ENCODE peak calls at places on chromosomes 4 and X, in five cellular contexts. U is K562, S is cardiac fibroblast, G is AG10803, D is cardiac muscle cell. R is an unnamed sample.

GRCh38 chr4:161555689-161556660 is 607.8 kb downstream of the FSTL5 start:
- DNase-seq in U (no peak), S (no peak), G (peak), D (peak), R (no peak)

GRCh38 chrX:791479-792034 is 161.0 kb downstream of the SHOX start:
- DNase-seq in U (no peak), S (no peak), G (no peak), D (no peak), R (no peak)

GRCh38 chrX:49039598-49040375 is 3.4 kb downstream of the TFE3 start:
- DNase-seq in U (peak), S (peak), G (peak), D (peak), R (peak)

GRCh38 chrX:111511477-111511876 is at the start of gene SERTM2:
- DNase-seq in U (no peak), S (peak), G (no peak), D (peak), R (peak)

GRCh38 chrX:103453655-103454054 is 65.6 kb downstream of the RAB40A start:
- DNase-seq in U (no peak), S (peak), G (peak), D (peak), R (peak)

GRCh38 chrX:40496728-40497127 is 84.0 kb upstream of the ATP6AP2 start:
- DNase-seq in U (no peak), S (peak), G (peak), D (peak), R (no peak)

GRCh38 chr4:81715335-81715734 is 243.6 kb upstream of the RASGEF1B start:
- DNase-seq in U (no peak), S (no peak), G (no peak), D (no peak), R (no peak)

GRCh38 chr4:26736621-26737020 is 124.0 kb upstream of the STIM2 start:
- DNase-seq in U (no peak), S (no peak), G (no peak), D (no peak), R (no peak)

GRCh38 chrX:14712096-14712495 is 160.8 kb downstream of the FANCB start:
- DNase-seq in U (no peak), S (no peak), G (no peak), D (no peak), R (no peak)

GRCh38 chr4:152828122-152828521 is 48.4 kb downstream of the ARFIP1 start:
- DNase-seq in U (no peak), S (no peak), G (peak), D (no peak), R (no peak)

GRCh38 chrX:17740137-17741122 is 3.1 kb downstream of the SCML1 start:
- DNase-seq in U (no peak), S (no peak), G (no peak), D (no peak), R (no peak)

GRCh38 chr4:39036172-39036571 is 4.0 kb upstream of the TMEM156 start:
- DNase-seq in U (no peak), S (peak), G (no peak), D (peak), R (no peak)

GRCh38 chr4:11704136-11704535 is 275.4 kb upstream of the HS3ST1 start:
- DNase-seq in U (no peak), S (no peak), G (no peak), D (no peak), R (peak)

GRCh38 chr4:71709961-71710360 is 73.9 kb downstream of the GC start:
- DNase-seq in U (no peak), S (peak), G (no peak), D (peak), R (peak)
- TF ChIP-seq CTCF in U (no peak), S (no peak), G (no peak), D (peak), R (peak)

GRCh38 chrX:24204331-24204730 is 54.8 kb downstream of the ZFX start:
- DNase-seq in U (no peak), S (peak), G (peak), D (peak), R (peak)

GRCh38 chrX:24208494-24209240 is 59.1 kb downstream of the ZFX start:
- DNase-seq in U (no peak), S (no peak), G (no peak), D (no peak), R (no peak)

GRCh38 chrX:24210190-24210589 is 60.7 kb downstream of the ZFX start:
- DNase-seq in U (no peak), S (no peak), G (no peak), D (no peak), R (no peak)

GRCh38 chrX:24204958-24205357 is 55.4 kb downstream of the ZFX start:
- DNase-seq in U (no peak), S (no peak), G (no peak), D (no peak), R (no peak)

GRCh38 chrX:24207826-24208225 is 58.3 kb downstream of the ZFX start:
- DNase-seq in U (no peak), S (peak), G (peak), D (peak), R (peak)
- H3K4me3 ChIP-seq in U (no peak), S (no peak), G (no peak), D (no peak), R (no peak)

GRCh38 chr4:46927201-46927600 is 18.2 kb upstream of the COX7B2 start:
- DNase-seq in U (no peak), S (no peak), G (no peak), D (no peak), R (no peak)

GRCh38 chr4:46934731-46935130 is 25.7 kb upstream of the COX7B2 start:
- DNase-seq in U (no peak), S (no peak), G (no peak), D (no peak), R (no peak)

GRCh38 chr4:46930866-46931265 is 21.8 kb upstream of the COX7B2 start:
- DNase-seq in U (no peak), S (no peak), G (no peak), D (no peak), R (no peak)

GRCh38 chr4:46933686-46934085 is 24.6 kb upstream of the COX7B2 start:
- DNase-seq in U (no peak), S (no peak), G (no peak), D (no peak), R (no peak)

DNA sequence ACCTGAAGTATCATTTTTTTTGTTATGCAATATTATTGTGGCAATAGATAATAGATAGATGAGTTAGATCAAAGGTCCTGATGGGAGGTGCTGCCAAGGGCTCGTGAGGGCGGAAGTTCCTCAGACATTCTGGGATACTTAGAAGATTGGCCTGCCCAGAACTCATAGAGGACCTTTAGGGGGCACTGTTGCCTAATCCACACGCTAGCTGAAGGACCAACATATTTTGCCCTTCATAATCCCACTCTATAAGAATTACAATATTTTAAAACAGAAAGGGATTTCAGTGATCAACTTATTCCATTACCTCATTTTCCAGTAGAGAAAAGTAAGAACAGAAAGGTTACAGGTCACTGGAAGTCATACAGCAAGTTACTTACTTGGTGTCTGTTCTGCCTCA is 22.9 kb upstream of the COX7B2 start:
- DNase-seq in U (no peak), S (peak), G (no peak), D (peak), R (peak)
- TF ChIP-seq CTCF in U (no peak), S (peak), G (peak), D (peak), R (peak)

GRCh38 chr4:140253556-140254027 is 99.6 kb upstream of the MAML3 start:
- DNase-seq in U (no peak), S (no peak), G (no peak), D (no peak), R (no peak)
- H3K4me3 ChIP-seq in U (no peak), S (no peak), G (no peak), D (no peak), R (no peak)

GRCh38 chr4:82798168-82799005 is at the start of gene SCD5:
- DNase-seq in U (peak), S (peak), G (peak), D (peak), R (peak)
- TF ChIP-seq CTCF in U (no peak), S (no peak), G (no peak), D (no peak), R (no peak)

GRCh38 chr4:109435635-109436034 is 2.0 kb downstream of the SEC24B start:
- DNase-seq in U (no peak), S (no peak), G (no peak), D (no peak), R (no peak)

GRCh38 chr4:109433281-109434006 is at the start of gene SEC24B:
- DNase-seq in U (peak), S (peak), G (peak), D (peak), R (peak)

GRCh38 chr4:109434793-109435080 is 1.1 kb downstream of the SEC24B start:
- DNase-seq in U (no peak), S (peak), G (peak), D (peak), R (peak)

GRCh38 chr4:109434007-109434792 is 585 bp downstream of the SEC24B start:
- DNase-seq in U (no peak), S (peak), G (no peak), D (peak), R (peak)

DNA sequence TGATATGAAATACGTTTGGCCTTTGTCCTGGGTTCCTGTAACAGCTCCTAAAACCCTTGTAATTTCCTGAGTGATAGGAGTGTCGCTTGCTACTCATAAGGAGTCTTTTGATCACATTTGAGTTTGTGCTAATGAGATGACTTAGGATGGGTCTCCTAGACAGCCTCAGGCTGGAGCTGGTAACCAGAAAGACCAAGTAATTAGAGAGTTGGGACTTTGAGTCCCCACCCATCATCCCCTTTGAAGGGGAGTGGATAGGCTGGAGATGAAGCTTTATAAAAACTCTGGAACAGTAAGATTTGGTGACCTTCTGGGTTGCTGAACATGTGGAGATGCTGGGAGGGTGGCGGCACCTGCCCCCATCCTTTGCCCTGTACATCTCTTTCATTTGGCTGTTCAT is 2.9 kb downstream of the SEC24B start:
- DNase-seq in U (no peak), S (no peak), G (no peak), D (no peak), R (no peak)
- H3K4me3 ChIP-seq in U (no peak), S (no peak), G (no peak), D (no peak), R (peak)

DNA sequence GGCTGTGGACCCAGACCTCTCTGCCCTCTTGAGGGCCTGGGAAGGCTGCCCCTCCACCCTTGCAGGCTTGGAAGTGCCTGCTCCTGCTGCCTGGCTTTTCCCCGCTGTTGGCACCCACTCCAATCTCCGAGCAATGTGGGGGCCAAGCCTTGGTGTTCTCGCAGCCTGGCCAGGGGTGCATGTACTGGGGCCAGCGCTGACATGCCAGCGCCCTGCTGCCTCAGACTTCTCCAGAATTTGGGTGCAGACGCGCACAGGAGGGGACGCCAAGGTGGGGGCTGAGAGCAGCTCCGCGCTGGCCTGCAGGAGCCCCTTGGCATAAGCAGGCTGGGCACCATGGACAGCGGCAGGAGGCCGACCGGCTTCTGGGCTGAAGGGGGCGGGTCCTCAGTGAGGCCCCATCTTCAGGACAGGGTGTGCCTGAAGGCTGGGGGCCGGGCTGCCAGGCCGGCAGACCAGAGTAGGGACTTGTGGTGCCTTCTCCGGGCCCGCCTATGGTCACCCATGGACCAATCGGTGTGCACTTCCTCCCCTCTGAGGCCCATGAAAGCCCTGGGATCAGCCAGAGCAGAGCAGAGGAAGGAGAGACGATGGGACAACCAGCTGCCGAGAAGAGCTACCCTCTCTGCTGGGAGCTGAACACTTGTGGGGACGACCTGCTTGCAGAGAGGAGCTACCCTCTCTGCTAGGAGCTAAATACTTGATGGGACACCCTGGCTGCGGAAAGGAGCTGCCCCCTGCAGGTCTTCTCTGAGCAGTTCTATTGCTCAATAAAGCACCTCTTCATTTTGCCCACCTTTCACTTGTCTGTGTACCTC is 118.3 kb downstream of the DNAAF6 start:
- DNase-seq in U (peak), S (peak), G (no peak), D (peak), R (peak)
- TF ChIP-seq CTCF in U (peak), S (peak), G (peak), D (peak), R (peak)

R was measured in fibroblast of the aortic adventitia.